ENCODE peak calls at places on chromosomes 6 and 20, in four cellular contexts. P is GM13977, D is H9, W is lower leg skin. Z is an unnamed sample.

GRCh38 chr20:3749689-3750639 is 17.5 kb downstream of the HSPA12B start:
- DNase-seq in P (peak), D (peak), W (no peak), Z (peak)

GRCh38 chr6:82045965-82046756 is 201.4 kb downstream of the IBTK start:
- DNase-seq in P (no peak), D (no peak), W (no peak), Z (no peak)

GRCh38 chr6:119284861-119285521 is 64.6 kb downstream of the MAN1A1 start:
- DNase-seq in P (no peak), D (peak), W (no peak), Z (no peak)

GRCh38 chr20:14916360-14916759 is 578.9 kb upstream of the FLRT3 start:
- DNase-seq in P (no peak), D (no peak), W (no peak), Z (no peak)

GRCh38 chr6:154440422-154441043 is 70.0 kb downstream of the CNKSR3 start:
- DNase-seq in P (no peak), D (no peak), W (no peak), Z (no peak)

GRCh38 chr6:145963216-145964068 is 716 bp downstream of the SHPRH start:
- DNase-seq in P (peak), D (no peak), W (peak), Z (peak)

GRCh38 chr6:16965679-16966078 is 136.2 kb upstream of the STMND1 start:
- DNase-seq in P (no peak), D (no peak), W (no peak), Z (no peak)

GRCh38 chr20:57434390-57434700 is 43.1 kb downstream of the RBM38 start:
- DNase-seq in P (no peak), D (no peak), W (no peak), Z (no peak)

GRCh38 chr6:15874821-15875220 is 212.0 kb upstream of the DTNBP1 start:
- DNase-seq in P (no peak), D (no peak), W (no peak), Z (no peak)

GRCh38 chr20:49325981-49326380 is 48.1 kb upstream of the ZNFX1 start:
- DNase-seq in P (no peak), D (no peak), W (no peak), Z (no peak)

GRCh38 chr20:49320460-49320859 is 42.6 kb upstream of the ZNFX1 start:
- DNase-seq in P (no peak), D (peak), W (no peak), Z (no peak)

GRCh38 chr20:49324306-49324705 is 46.4 kb upstream of the ZNFX1 start:
- DNase-seq in P (no peak), D (no peak), W (no peak), Z (no peak)

GRCh38 chr20:49319204-49319809 is 41.5 kb upstream of the ZNFX1 start:
- DNase-seq in P (no peak), D (no peak), W (no peak), Z (no peak)

GRCh38 chr20:49323622-49324238 is 45.9 kb upstream of the ZNFX1 start:
- DNase-seq in P (peak), D (peak), W (no peak), Z (peak)
- TF ChIP-seq CTCF in P (peak), D (peak), W (no peak), Z (peak)

GRCh38 chr6:129411092-129411491 is 298.9 kb downstream of the ARHGAP18 start:
- DNase-seq in P (no peak), D (no peak), W (no peak), Z (no peak)
- TF ChIP-seq CTCF in P (no peak), D (no peak), W (no peak), Z (no peak)

DNA sequence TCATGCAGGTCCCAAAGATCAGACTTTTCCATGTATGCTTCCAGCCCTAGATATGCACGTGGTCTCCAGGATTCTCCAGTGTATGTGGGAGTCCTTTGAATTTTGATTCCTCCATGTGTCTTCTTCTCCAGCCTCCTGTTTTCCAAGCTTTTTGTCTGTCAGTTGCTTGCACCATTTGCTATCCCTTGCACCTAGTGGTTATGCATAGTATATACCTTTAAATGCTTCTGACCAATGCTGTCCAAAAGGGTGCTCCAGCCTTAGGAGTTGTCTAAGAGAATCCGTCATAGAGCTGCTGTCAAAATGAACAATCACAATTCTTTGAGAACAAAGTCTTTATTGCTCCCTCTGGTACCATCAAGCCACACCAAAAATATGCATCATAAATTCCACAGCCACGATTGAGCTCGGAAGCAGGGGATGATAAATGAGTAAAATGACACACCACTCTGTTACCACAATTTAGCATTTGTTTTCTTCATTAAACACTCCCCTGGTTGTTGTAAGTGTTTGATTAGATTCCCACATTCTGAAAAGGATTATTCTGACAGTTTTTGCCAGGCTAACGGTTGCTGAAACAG is 706.2 kb upstream of the GJE1 start:
- DNase-seq in P (no peak), D (no peak), W (no peak), Z (no peak)
- TF ChIP-seq CTCF in P (no peak), D (no peak), W (no peak), Z (no peak)

GRCh38 chr20:63572788-63573738 is 976 bp downstream of the HELZ2 start:
- DNase-seq in P (no peak), D (peak), W (no peak), Z (no peak)
- TF ChIP-seq CTCF in P (peak), D (peak), W (no peak), Z (no peak)

GRCh38 chr6:53539561-53539960 is 5.3 kb downstream of the GCLC start:
- DNase-seq in P (no peak), D (no peak), W (no peak), Z (no peak)

GRCh38 chr6:53543341-53544010 is 1.4 kb downstream of the GCLC start:
- DNase-seq in P (no peak), D (no peak), W (no peak), Z (no peak)

GRCh38 chr6:53544500-53545308 is at the start of gene GCLC:
- DNase-seq in P (peak), D (peak), W (peak), Z (peak)

GRCh38 chr6:53544050-53544499 is 826 bp downstream of the GCLC start:
- DNase-seq in P (peak), D (no peak), W (peak), Z (no peak)

DNA sequence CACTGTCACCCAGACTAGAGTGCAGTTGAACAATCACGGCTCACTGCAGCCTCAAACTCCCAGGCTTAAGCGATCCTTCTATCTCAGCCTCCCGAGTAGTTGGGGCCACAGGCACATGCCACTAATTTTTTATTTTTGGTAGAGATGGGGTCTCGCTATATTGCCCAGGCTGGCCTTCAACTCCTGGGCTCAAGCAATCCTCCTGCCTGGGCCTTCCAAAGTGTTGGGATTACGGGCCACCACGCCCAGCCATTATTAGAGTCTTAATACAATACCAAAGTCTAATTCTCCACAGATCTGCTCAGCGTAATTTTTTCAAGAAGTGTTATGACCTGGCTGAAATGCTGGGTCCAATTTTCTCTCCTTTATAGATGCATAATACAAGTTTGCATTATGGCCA is 3.0 kb downstream of the GCLC start:
- DNase-seq in P (no peak), D (no peak), W (no peak), Z (no peak)
- TF ChIP-seq CTCF in P (no peak), D (no peak), W (no peak), Z (no peak)